ENCODE peak calls at places on chromosomes 13 and 19, in six cellular contexts. One of them, this sample, is unnamed.

GRCh38 chr19:7738023-7738422 is 6.1 kb upstream of the CLEC4G start:
- DNase-seq in stimulated activated CD4-positive, alpha-beta T cell treated with anti-CD3 and anti-CD28 coated beads, Interleukin-2, amount 100 ng/mL, for 24 hours: peak; percentile 55
- DNase-seq in activated CD4-positive, alpha-beta T cell treated with anti-CD3 and anti-CD28 coated beads, Interleukin-2, amount 10 ng/mL, durations not matched to agents 7 days and 5 days: no peak
- DNase-seq in GM04504: no peak
- DNase-seq in glutamatergic neuron: no peak
- DNase-seq in HS-5: no peak
- DNase-seq in this sample: no peak

GRCh38 chr13:109933476-109933875 is 147.1 kb upstream of the IRS2 start:
- DNase-seq in stimulated activated CD4-positive, alpha-beta T cell treated with anti-CD3 and anti-CD28 coated beads, Interleukin-2, amount 100 ng/mL, for 24 hours: no peak
- DNase-seq in activated CD4-positive, alpha-beta T cell treated with anti-CD3 and anti-CD28 coated beads, Interleukin-2, amount 10 ng/mL, durations not matched to agents 7 days and 5 days: no peak
- DNase-seq in GM04504: no peak
- DNase-seq in glutamatergic neuron: no peak
- DNase-seq in HS-5: no peak
- DNase-seq in this sample: no peak

GRCh38 chr13:99344610-99345208 is 37.5 kb upstream of the GPR183 start:
- DNase-seq in stimulated activated CD4-positive, alpha-beta T cell treated with anti-CD3 and anti-CD28 coated beads, Interleukin-2, amount 100 ng/mL, for 24 hours: no peak
- DNase-seq in activated CD4-positive, alpha-beta T cell treated with anti-CD3 and anti-CD28 coated beads, Interleukin-2, amount 10 ng/mL, durations not matched to agents 7 days and 5 days: no peak
- DNase-seq in GM04504: no peak
- DNase-seq in glutamatergic neuron: no peak
- DNase-seq in HS-5: no peak
- DNase-seq in this sample: no peak

GRCh38 chr13:66207610-66208009 is 1022.5 kb downstream of the PCDH9 start:
- DNase-seq in stimulated activated CD4-positive, alpha-beta T cell treated with anti-CD3 and anti-CD28 coated beads, Interleukin-2, amount 100 ng/mL, for 24 hours: no peak
- DNase-seq in activated CD4-positive, alpha-beta T cell treated with anti-CD3 and anti-CD28 coated beads, Interleukin-2, amount 10 ng/mL, durations not matched to agents 7 days and 5 days: no peak
- DNase-seq in GM04504: no peak
- DNase-seq in glutamatergic neuron: no peak
- DNase-seq in HS-5: no peak
- DNase-seq in this sample: no peak

GRCh38 chr19:10552596-10553053 is 8.9 kb downstream of the ATG4D start:
- DNase-seq in stimulated activated CD4-positive, alpha-beta T cell treated with anti-CD3 and anti-CD28 coated beads, Interleukin-2, amount 100 ng/mL, for 24 hours: peak; percentile 33
- DNase-seq in activated CD4-positive, alpha-beta T cell treated with anti-CD3 and anti-CD28 coated beads, Interleukin-2, amount 10 ng/mL, durations not matched to agents 7 days and 5 days: no peak
- DNase-seq in GM04504: no peak
- DNase-seq in glutamatergic neuron: no peak
- DNase-seq in HS-5: no peak
- DNase-seq in this sample: no peak

GRCh38 chr19:39333507-39333906 is 2.3 kb downstream of the GMFG start:
- DNase-seq in stimulated activated CD4-positive, alpha-beta T cell treated with anti-CD3 and anti-CD28 coated beads, Interleukin-2, amount 100 ng/mL, for 24 hours: no peak
- DNase-seq in activated CD4-positive, alpha-beta T cell treated with anti-CD3 and anti-CD28 coated beads, Interleukin-2, amount 10 ng/mL, durations not matched to agents 7 days and 5 days: no peak
- DNase-seq in GM04504: no peak
- DNase-seq in glutamatergic neuron: no peak
- DNase-seq in HS-5: no peak
- DNase-seq in this sample: no peak

GRCh38 chr13:108212901-108213300 is 2.4 kb downstream of the LIG4 start:
- DNase-seq in stimulated activated CD4-positive, alpha-beta T cell treated with anti-CD3 and anti-CD28 coated beads, Interleukin-2, amount 100 ng/mL, for 24 hours: no peak
- DNase-seq in activated CD4-positive, alpha-beta T cell treated with anti-CD3 and anti-CD28 coated beads, Interleukin-2, amount 10 ng/mL, durations not matched to agents 7 days and 5 days: no peak
- DNase-seq in GM04504: no peak
- DNase-seq in glutamatergic neuron: no peak
- DNase-seq in HS-5: no peak
- DNase-seq in this sample: no peak

GRCh38 chr19:41626877-41627276 is at the start of gene CEACAM4:
- DNase-seq in stimulated activated CD4-positive, alpha-beta T cell treated with anti-CD3 and anti-CD28 coated beads, Interleukin-2, amount 100 ng/mL, for 24 hours: no peak
- DNase-seq in activated CD4-positive, alpha-beta T cell treated with anti-CD3 and anti-CD28 coated beads, Interleukin-2, amount 10 ng/mL, durations not matched to agents 7 days and 5 days: no peak
- DNase-seq in GM04504: no peak
- DNase-seq in glutamatergic neuron: no peak
- DNase-seq in HS-5: no peak
- DNase-seq in this sample: no peak

GRCh38 chr19:2719910-2720776 is 1.0 kb downstream of the DIRAS1 start:
- DNase-seq in stimulated activated CD4-positive, alpha-beta T cell treated with anti-CD3 and anti-CD28 coated beads, Interleukin-2, amount 100 ng/mL, for 24 hours: no peak
- DNase-seq in activated CD4-positive, alpha-beta T cell treated with anti-CD3 and anti-CD28 coated beads, Interleukin-2, amount 10 ng/mL, durations not matched to agents 7 days and 5 days: no peak
- DNase-seq in GM04504: no peak
- DNase-seq in glutamatergic neuron: no peak
- DNase-seq in HS-5: no peak
- DNase-seq in this sample: no peak

GRCh38 chr13:111595791-111596190 is 275.3 kb downstream of the TEX29 start:
- DNase-seq in stimulated activated CD4-positive, alpha-beta T cell treated with anti-CD3 and anti-CD28 coated beads, Interleukin-2, amount 100 ng/mL, for 24 hours: no peak
- DNase-seq in activated CD4-positive, alpha-beta T cell treated with anti-CD3 and anti-CD28 coated beads, Interleukin-2, amount 10 ng/mL, durations not matched to agents 7 days and 5 days: no peak
- DNase-seq in GM04504: no peak
- DNase-seq in glutamatergic neuron: no peak
- DNase-seq in HS-5: no peak
- DNase-seq in this sample: no peak

GRCh38 chr19:38389101-38389925 is 816 bp downstream of the SPRED3 start:
- DNase-seq in stimulated activated CD4-positive, alpha-beta T cell treated with anti-CD3 and anti-CD28 coated beads, Interleukin-2, amount 100 ng/mL, for 24 hours: no peak
- DNase-seq in activated CD4-positive, alpha-beta T cell treated with anti-CD3 and anti-CD28 coated beads, Interleukin-2, amount 10 ng/mL, durations not matched to agents 7 days and 5 days: no peak
- DNase-seq in GM04504: peak; percentile 66
- DNase-seq in glutamatergic neuron: peak; percentile 50
- DNase-seq in HS-5: no peak
- DNase-seq in this sample: no peak

GRCh38 chr13:77860621-77861020 is 58.0 kb downstream of the EDNRB start:
- DNase-seq in stimulated activated CD4-positive, alpha-beta T cell treated with anti-CD3 and anti-CD28 coated beads, Interleukin-2, amount 100 ng/mL, for 24 hours: no peak
- DNase-seq in activated CD4-positive, alpha-beta T cell treated with anti-CD3 and anti-CD28 coated beads, Interleukin-2, amount 10 ng/mL, durations not matched to agents 7 days and 5 days: no peak
- DNase-seq in GM04504: peak; percentile 33
- DNase-seq in glutamatergic neuron: no peak
- DNase-seq in HS-5: no peak
- DNase-seq in this sample: no peak

GRCh38 chr19:4064551-4065260 is 2.0 kb downstream of the ZBTB7A start:
- DNase-seq in stimulated activated CD4-positive, alpha-beta T cell treated with anti-CD3 and anti-CD28 coated beads, Interleukin-2, amount 100 ng/mL, for 24 hours: peak; percentile 49
- DNase-seq in activated CD4-positive, alpha-beta T cell treated with anti-CD3 and anti-CD28 coated beads, Interleukin-2, amount 10 ng/mL, durations not matched to agents 7 days and 5 days: peak; percentile 43
- DNase-seq in GM04504: no peak
- DNase-seq in glutamatergic neuron: peak; percentile 60
- DNase-seq in HS-5: no peak
- DNase-seq in this sample: peak; percentile 30

GRCh38 chr19:41328157-41328817 is 18.3 kb downstream of the CCDC97 start:
- DNase-seq in stimulated activated CD4-positive, alpha-beta T cell treated with anti-CD3 and anti-CD28 coated beads, Interleukin-2, amount 100 ng/mL, for 24 hours: peak; percentile 69
- DNase-seq in activated CD4-positive, alpha-beta T cell treated with anti-CD3 and anti-CD28 coated beads, Interleukin-2, amount 10 ng/mL, durations not matched to agents 7 days and 5 days: peak; percentile 58
- DNase-seq in GM04504: no peak
- DNase-seq in glutamatergic neuron: no peak
- DNase-seq in HS-5: no peak
- DNase-seq in this sample: no peak

GRCh38 chr19:48619692-48620565 is 623 bp downstream of the SPHK2 start:
- DNase-seq in stimulated activated CD4-positive, alpha-beta T cell treated with anti-CD3 and anti-CD28 coated beads, Interleukin-2, amount 100 ng/mL, for 24 hours: no peak
- DNase-seq in activated CD4-positive, alpha-beta T cell treated with anti-CD3 and anti-CD28 coated beads, Interleukin-2, amount 10 ng/mL, durations not matched to agents 7 days and 5 days: no peak
- DNase-seq in GM04504: no peak
- DNase-seq in glutamatergic neuron: no peak
- DNase-seq in HS-5: no peak
- DNase-seq in this sample: no peak

GRCh38 chr19:28018499-28018898 is 1194.5 kb downstream of the UQCRFS1 start:
- DNase-seq in stimulated activated CD4-positive, alpha-beta T cell treated with anti-CD3 and anti-CD28 coated beads, Interleukin-2, amount 100 ng/mL, for 24 hours: no peak
- DNase-seq in activated CD4-positive, alpha-beta T cell treated with anti-CD3 and anti-CD28 coated beads, Interleukin-2, amount 10 ng/mL, durations not matched to agents 7 days and 5 days: no peak
- DNase-seq in GM04504: no peak
- DNase-seq in glutamatergic neuron: no peak
- DNase-seq in HS-5: no peak
- DNase-seq in this sample: no peak

GRCh38 chr19:18869231-18869575 is 26.8 kb downstream of the CERS1 start:
- DNase-seq in stimulated activated CD4-positive, alpha-beta T cell treated with anti-CD3 and anti-CD28 coated beads, Interleukin-2, amount 100 ng/mL, for 24 hours: no peak
- DNase-seq in activated CD4-positive, alpha-beta T cell treated with anti-CD3 and anti-CD28 coated beads, Interleukin-2, amount 10 ng/mL, durations not matched to agents 7 days and 5 days: no peak
- DNase-seq in GM04504: no peak
- DNase-seq in glutamatergic neuron: peak; percentile 45
- DNase-seq in HS-5: no peak
- DNase-seq in this sample: no peak